ENCODE peak calls at places on chromosome 14, in five cellular contexts. H is heart right ventricle; X is breast epithelium; N is adrenal gland; W is CD8-positive, alpha-beta memory T cell. P is an unnamed sample.
A peak's percentile ranks its signal among the peaks of the same experiment; 100 is the strongest.

GRCh38 chr14:95065411-95065810 is 91.9 kb downstream of the DICER1 start:
- DNase-seq in H (no peak), X (no peak), N (no peak), W (no peak), P (no peak)

GRCh38 chr14:64879635-64880381 is at the start of gene SPTB:
- DNase-seq in H (peak; percentile 71), X (no peak), N (peak; percentile 11), W (peak; percentile 70), P (no peak)

GRCh38 chr14:61034416-61035100 is 53.5 kb downstream of the SLC38A6 start:
- DNase-seq in H (no peak), X (no peak), N (no peak), W (no peak), P (no peak)

GRCh38 chr14:70635971-70636595 is 5.6 kb upstream of the TTC9 start:
- DNase-seq in H (no peak), X (no peak), N (no peak), W (no peak), P (no peak)

GRCh38 chr14:50117456-50117855 is 1.1 kb upstream of the VCPKMT start:
- DNase-seq in H (no peak), X (no peak), N (no peak), W (no peak), P (no peak)

GRCh38 chr14:80637726-80638619 is 303.6 kb downstream of the CEP128 start:
- DNase-seq in H (no peak), X (no peak), N (no peak), W (no peak), P (no peak)

GRCh38 chr14:30180219-30180618 is 252.6 kb upstream of the PRKD1 start:
- DNase-seq in H (no peak), X (no peak), N (no peak), W (no peak), P (no peak)

GRCh38 chr14:70955543-70956480 is 48.6 kb downstream of the PCNX1 start:
- DNase-seq in H (no peak), X (no peak), N (no peak), W (peak; percentile 73), P (no peak)

GRCh38 chr14:101047326-101047725 is 143.8 kb upstream of the RTL1 start:
- DNase-seq in H (no peak), X (no peak), N (no peak), W (no peak), P (no peak)

GRCh38 chr14:77892381-77892871 is 92.5 kb downstream of the ADCK1 start:
- DNase-seq in H (peak; percentile 29), X (no peak), N (no peak), W (no peak), P (no peak)

GRCh38 chr14:37588956-37589737 is 5.9 kb downstream of the FOXA1 start:
- DNase-seq in H (no peak), X (no peak), N (no peak), W (no peak), P (no peak)

GRCh38 chr14:103496776-103497175 is 25.9 kb downstream of the CKB start:
- DNase-seq in H (no peak), X (no peak), N (no peak), W (no peak), P (no peak)

GRCh38 chr14:50122291-50122690 is 5.9 kb upstream of the VCPKMT start:
- DNase-seq in H (no peak), X (no peak), N (no peak), W (no peak), P (no peak)

GRCh38 chr14:51597511-51597920 is 54.2 kb upstream of the FRMD6 start:
- DNase-seq in H (no peak), X (no peak), N (no peak), W (no peak), P (no peak)

GRCh38 chr14:88599761-88600439 is 37.1 kb downstream of the ZC3H14 start:
- DNase-seq in H (no peak), X (no peak), N (no peak), W (no peak), P (no peak)

GRCh38 chr14:77549451-77549850 is 50.8 kb upstream of the ISM2 start:
- DNase-seq in H (no peak), X (no peak), N (no peak), W (no peak), P (no peak)

GRCh38 chr14:55099741-55100140 is 29.3 kb upstream of the LGALS3 start:
- DNase-seq in H (no peak), X (no peak), N (no peak), W (no peak), P (no peak)

GRCh38 chr14:69321601-69322330 is 61.8 kb downstream of the GALNT16 start:
- DNase-seq in H (no peak), X (no peak), N (peak; percentile 43), W (no peak), P (peak; percentile 53)

GRCh38 chr14:50021261-50021660 is 95.1 kb downstream of the VCPKMT start:
- DNase-seq in H (no peak), X (no peak), N (no peak), W (no peak), P (no peak)

DNA sequence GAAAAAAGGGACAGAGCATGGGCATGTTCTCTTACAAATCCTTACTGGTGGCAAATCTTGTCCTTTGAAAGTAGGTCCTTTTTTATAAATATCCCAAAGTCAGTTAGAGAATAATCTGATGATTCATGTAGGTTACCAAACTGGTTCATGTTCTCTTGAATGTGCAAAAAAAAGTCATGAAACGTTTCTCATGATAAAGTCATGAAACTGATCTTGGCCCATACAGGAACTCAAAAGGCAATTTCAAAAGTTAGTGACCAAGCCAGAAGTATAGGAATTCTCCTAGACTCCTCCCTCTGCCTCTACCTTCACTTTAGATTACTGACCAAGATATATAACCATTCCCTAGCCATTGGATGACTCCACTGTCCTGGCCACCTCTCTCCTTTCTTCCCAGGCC is 27.3 kb upstream of the SPTSSA start:
- DNase-seq in H (no peak), X (no peak), N (no peak), W (no peak), P (no peak)
- H3K27ac ChIP-seq in H (no peak overlapping the region), X (no peak overlapping the region), N (no peak overlapping the region), W (no peak overlapping the region), P (no peak overlapping the region)

DNA sequence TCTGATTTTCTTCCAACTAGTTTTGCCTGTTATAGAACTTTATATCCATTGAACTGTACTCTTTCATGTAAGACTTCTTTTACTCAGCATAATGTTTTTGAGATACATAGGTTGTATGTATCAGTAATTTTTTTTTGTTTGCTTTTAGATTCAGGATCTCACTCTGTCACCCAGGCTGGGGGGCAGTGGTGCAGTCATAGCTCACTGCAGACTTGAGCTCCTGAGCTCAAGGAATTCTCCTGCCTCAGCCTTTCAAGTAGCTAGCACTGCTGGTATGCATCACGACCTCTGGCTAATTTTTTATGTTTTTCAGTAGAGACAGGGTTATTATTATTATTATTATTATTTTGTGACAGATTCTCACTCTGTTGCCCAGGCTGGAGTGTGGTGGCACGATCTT is 65.0 kb upstream of the DDHD1 start:
- DNase-seq in H (no peak), X (no peak), N (no peak), W (no peak), P (no peak)
- H3K4me3 ChIP-seq in H (peak overlapping the region; percentile 43), X (peak overlapping the region; percentile 53), N (peak overlapping the region; percentile 84), W (peak overlapping the region; percentile 55), P (peak overlapping the region; percentile 65)

DNA sequence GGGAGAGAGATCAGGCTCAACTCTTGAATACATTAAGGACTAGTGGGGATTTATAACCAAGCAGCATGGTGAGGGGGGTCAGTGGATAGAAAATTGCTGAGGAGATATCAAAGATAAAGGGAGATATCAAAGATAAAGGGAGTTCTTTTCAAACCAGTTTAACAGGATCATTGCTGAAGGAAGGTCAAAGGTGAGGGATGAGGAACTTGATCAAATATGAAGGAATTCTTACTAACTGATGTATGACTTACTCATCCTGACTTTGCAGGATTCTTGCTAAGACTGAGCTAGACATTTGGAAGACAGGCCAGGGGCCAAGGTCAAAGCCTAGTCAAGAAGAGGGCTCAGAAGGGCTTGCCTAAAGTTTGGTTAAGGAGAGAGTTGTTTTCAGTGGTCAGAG is 4.8 kb downstream of the ABHD4 start:
- DNase-seq in H (no peak), X (no peak), N (no peak), W (no peak), P (no peak)
- H3K27ac ChIP-seq in H (no peak overlapping the region), X (no peak overlapping the region), N (no peak overlapping the region), W (no peak overlapping the region), P (no peak overlapping the region)

DNA sequence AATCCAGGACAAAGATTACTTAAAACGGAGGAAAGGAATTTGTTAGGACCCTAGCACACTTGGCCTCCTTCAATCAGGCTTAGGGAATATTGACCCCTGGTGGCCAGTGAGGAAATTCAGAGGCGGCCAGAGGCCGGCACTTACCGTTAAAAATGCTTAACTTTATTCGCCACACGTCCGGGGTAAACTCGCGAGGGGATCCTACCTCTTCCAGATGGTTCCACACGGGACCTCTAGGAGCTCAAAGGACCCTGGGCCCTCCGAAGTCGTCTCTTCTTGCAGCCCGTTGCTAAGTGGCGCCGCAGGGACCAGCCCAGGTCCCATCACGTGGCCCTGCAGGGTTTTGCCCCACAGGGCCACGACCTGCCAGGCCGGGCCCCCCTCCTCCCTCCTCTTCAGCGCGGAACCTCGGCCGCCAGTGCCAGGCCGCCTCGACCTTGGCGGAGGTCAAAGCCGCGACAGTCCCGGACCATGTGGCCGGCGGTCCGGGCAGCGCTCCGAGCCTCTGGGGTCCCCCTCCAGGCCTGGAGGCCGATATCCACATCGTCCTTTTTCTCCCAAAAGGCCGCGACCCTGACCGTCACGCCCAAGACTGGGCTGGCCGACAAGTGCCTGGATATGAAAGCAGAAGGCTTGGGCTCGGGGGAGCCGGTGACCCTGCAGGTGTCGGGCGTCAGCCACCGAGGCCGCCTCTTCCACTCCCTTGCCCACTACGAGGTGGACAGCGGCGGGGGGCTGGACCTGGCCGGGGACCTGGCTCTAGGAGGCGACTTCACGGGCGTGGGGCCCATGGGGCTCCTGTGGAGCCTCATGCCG is 11.1 kb upstream of the DNAL1 start:
- DNase-seq in H (peak; percentile 59), X (peak; percentile 32), N (peak; percentile 70), W (peak; percentile 70), P (peak; percentile 71)
- H3K4me3 ChIP-seq in H (peak overlapping the region; percentile 55), X (peak overlapping the region; percentile 55), N (peak overlapping the region; percentile 56), W (peak overlapping the region; percentile 66), P (peak overlapping the region; percentile 77)

DNA sequence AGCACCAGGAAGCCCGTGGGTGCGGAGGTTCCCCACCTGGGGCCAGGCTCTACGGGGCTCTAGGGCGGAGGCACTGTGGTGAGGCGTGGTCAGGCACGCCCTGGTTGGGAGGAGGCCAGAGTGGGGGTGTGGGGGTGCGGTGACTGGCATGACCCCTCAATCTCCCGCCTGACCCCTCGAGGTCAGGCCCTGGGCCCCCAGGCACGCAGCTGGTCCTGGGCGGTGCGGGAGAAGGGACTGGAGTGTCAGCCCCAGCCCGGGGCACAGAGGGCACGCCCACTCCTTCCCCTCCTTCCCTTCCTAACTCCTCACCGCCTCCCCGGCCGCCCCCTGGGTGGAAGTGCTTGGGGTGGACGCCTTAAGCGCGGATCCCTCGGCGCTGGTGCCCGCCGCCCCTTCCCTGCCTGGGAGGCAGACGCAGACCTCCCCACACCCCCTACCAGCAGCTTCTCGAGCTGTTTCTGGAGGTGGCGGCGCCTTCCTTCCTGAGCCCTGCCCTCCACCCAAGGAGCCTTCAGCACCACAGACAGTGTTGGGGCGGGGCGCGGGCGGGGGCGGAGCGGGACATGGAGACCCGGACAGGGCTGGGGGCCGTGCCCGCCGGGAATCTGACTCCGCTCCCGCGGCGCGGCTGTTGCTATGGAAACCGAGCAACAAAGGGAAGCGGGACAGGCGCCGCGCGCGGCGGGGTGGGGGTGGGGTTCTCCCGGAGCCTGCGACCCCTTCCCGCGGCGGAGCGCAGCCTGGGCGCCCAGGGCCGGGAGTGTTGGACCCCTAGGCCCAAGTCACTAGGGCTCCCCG is 744 bp upstream of the CRIP2 start:
- DNase-seq in H (peak; percentile 98), X (peak; percentile 88), N (peak; percentile 85), W (peak; percentile 86), P (peak; percentile 67)
- H3K27ac ChIP-seq in H (peak overlapping the region; percentile 88), X (peak overlapping the region; percentile 99), N (no peak overlapping the region), W (peak overlapping the region; percentile 38), P (peak overlapping the region; percentile 75)

P was measured in dorsolateral prefrontal cortex.